ENCODE peak calls at places on chromosome 4, in six cellular contexts. P is NCI-H1694, Q is smooth muscle cell of the brain vasculature, X is pancreas, V is chondrocyte, B is AG04450. E is an unnamed sample.
A peak's percentile ranks its signal among the peaks of the same experiment; 100 is the strongest.

GRCh38 chr4:122012735-122013134 is 60.9 kb upstream of the TRPC3 start:
- DNase-seq in X (no peak), V (no peak), Q (no peak), B (no peak), P (no peak), E (no peak)

GRCh38 chr4:185359767-185360446 is 35.8 kb downstream of the LRP2BP start:
- DNase-seq in P (no peak), Q (peak; percentile 35), X (no peak), V (no peak), B (peak; percentile 30), E (peak; percentile 36)

GRCh38 chr4:55297346-55297745 is 48.7 kb upstream of the SRD5A3 start:
- DNase-seq in X (no peak), Q (no peak), P (no peak), V (no peak), B (no peak), E (no peak)

GRCh38 chr4:85681194-85681803 is 206.3 kb downstream of the ARHGAP24 start:
- DNase-seq in P (no peak), V (no peak), B (peak; percentile 34), X (no peak), Q (peak; percentile 63), E (peak; percentile 97)

GRCh38 chr4:1253831-1254230 is 4.9 kb upstream of the CTBP1 start:
- DNase-seq in V (no peak), B (no peak), P (no peak), Q (no peak), X (no peak), E (no peak)

GRCh38 chr4:78517050-78517652 is 34.4 kb upstream of the ANXA3 start:
- DNase-seq in P (peak; percentile 37), B (no peak), Q (no peak), X (no peak), V (no peak), E (no peak)

GRCh38 chr4:142293536-142293935 is 552.6 kb downstream of the INPP4B start:
- DNase-seq in P (no peak), B (peak; percentile 7), X (no peak), V (no peak), Q (no peak), E (no peak)

GRCh38 chr4:4480685-4481393 is 61.0 kb downstream of the STX18 start:
- DNase-seq in P (peak; percentile 2), V (no peak), X (no peak), Q (no peak), B (no peak), E (no peak)

GRCh38 chr4:142142403-142142802 is 506.0 kb downstream of the IL15 start:
- DNase-seq in B (no peak), V (no peak), X (no peak), Q (no peak), P (no peak), E (no peak)

GRCh38 chr4:825063-825968 is 613 bp downstream of the CPLX1 start:
- DNase-seq in X (peak; percentile 75), B (no peak), P (no peak), V (no peak), Q (no peak), E (no peak)

GRCh38 chr4:173530326-173531062 is 465 bp upstream of the HAND2 start:
- DNase-seq in B (no peak), V (no peak), X (no peak), Q (no peak), P (no peak), E (no peak)

GRCh38 chr4:6917445-6918241 is 8.0 kb downstream of the TBC1D14 start:
- DNase-seq in Q (no peak), V (no peak), X (peak; percentile 79), P (no peak), B (no peak), E (no peak)

GRCh38 chr4:101791189-101791572 is 651 bp downstream of the BANK1 start:
- DNase-seq in P (no peak), X (no peak), B (no peak), V (no peak), Q (no peak), E (no peak)

GRCh38 chr4:158816953-158817352 is 48.1 kb downstream of the FNIP2 start:
- DNase-seq in Q (no peak), B (no peak), X (no peak), V (no peak), P (no peak), E (no peak)

GRCh38 chr4:183765121-183765990 is 106.3 kb downstream of the TRAPPC11 start:
- DNase-seq in X (no peak), Q (no peak), P (no peak), V (no peak), B (no peak), E (no peak)

GRCh38 chr4:6773106-6773505 is 9.4 kb upstream of the KIAA0232 start:
- DNase-seq in Q (no peak), P (no peak), X (peak; percentile 50), B (no peak), V (no peak), E (no peak)

E was measured in AG04449.